ENCODE peak calls at places on chromosomes 4 and X, in four cellular contexts. One of them, this sample, is unnamed.

GRCh38 chr4:140252144-140252741 is 98.3 kb upstream of the MAML3 start:
- DNase-seq in uterus: peak
- DNase-seq in left ventricle myocardium inferior: no peak
- DNase-seq in osteocyte: no peak
- DNase-seq in this sample: peak

GRCh38 chrX:19593684-19594083 is 78.4 kb upstream of the MAP3K15 start:
- DNase-seq in uterus: no peak
- DNase-seq in left ventricle myocardium inferior: no peak
- DNase-seq in osteocyte: no peak
- DNase-seq in this sample: no peak

GRCh38 chrX:115592997-115593734 is 32.2 kb downstream of the PLS3 start:
- DNase-seq in uterus: no peak
- DNase-seq in left ventricle myocardium inferior: no peak
- DNase-seq in osteocyte: no peak
- DNase-seq in this sample: no peak

GRCh38 chr4:155705664-155706063 is 39.0 kb downstream of the GUCY1A1 start:
- DNase-seq in uterus: no peak
- DNase-seq in left ventricle myocardium inferior: no peak
- DNase-seq in osteocyte: no peak
- DNase-seq in this sample: no peak

GRCh38 chrX:57918750-57919436 is 8.6 kb upstream of the ZXDA start:
- DNase-seq in uterus: no peak
- DNase-seq in left ventricle myocardium inferior: peak
- DNase-seq in osteocyte: no peak
- DNase-seq in this sample: peak

GRCh38 chr4:16862688-16863087 is 35.8 kb downstream of the LDB2 start:
- DNase-seq in uterus: peak
- DNase-seq in left ventricle myocardium inferior: no peak
- DNase-seq in osteocyte: no peak
- DNase-seq in this sample: no peak

GRCh38 chrX:103742339-103742738 is 31.6 kb downstream of the TMEM31 start:
- DNase-seq in uterus: no peak
- DNase-seq in left ventricle myocardium inferior: no peak
- DNase-seq in osteocyte: no peak
- DNase-seq in this sample: no peak

GRCh38 chr4:55175779-55176231 is 50.4 kb upstream of the KDR start:
- DNase-seq in uterus: no peak
- DNase-seq in left ventricle myocardium inferior: no peak
- DNase-seq in osteocyte: no peak
- DNase-seq in this sample: no peak

GRCh38 chr4:22877653-22878052 is 184.9 kb downstream of the GBA3 start:
- DNase-seq in uterus: no peak
- DNase-seq in left ventricle myocardium inferior: no peak
- DNase-seq in osteocyte: no peak
- DNase-seq in this sample: no peak

GRCh38 chrX:6448003-6448402 is 86.9 kb downstream of the VCX3A start:
- DNase-seq in uterus: no peak
- DNase-seq in left ventricle myocardium inferior: no peak
- DNase-seq in osteocyte: no peak
- DNase-seq in this sample: no peak

GRCh38 chr4:86592553-86593249 is 1.4 kb upstream of the PTPN13 start:
- DNase-seq in uterus: no peak
- DNase-seq in left ventricle myocardium inferior: no peak
- DNase-seq in osteocyte: no peak
- DNase-seq in this sample: no peak

GRCh38 chrX:34580069-34580468 is 77.0 kb downstream of the TMEM47 start:
- DNase-seq in uterus: no peak
- DNase-seq in left ventricle myocardium inferior: no peak
- DNase-seq in osteocyte: no peak
- DNase-seq in this sample: no peak

DNA sequence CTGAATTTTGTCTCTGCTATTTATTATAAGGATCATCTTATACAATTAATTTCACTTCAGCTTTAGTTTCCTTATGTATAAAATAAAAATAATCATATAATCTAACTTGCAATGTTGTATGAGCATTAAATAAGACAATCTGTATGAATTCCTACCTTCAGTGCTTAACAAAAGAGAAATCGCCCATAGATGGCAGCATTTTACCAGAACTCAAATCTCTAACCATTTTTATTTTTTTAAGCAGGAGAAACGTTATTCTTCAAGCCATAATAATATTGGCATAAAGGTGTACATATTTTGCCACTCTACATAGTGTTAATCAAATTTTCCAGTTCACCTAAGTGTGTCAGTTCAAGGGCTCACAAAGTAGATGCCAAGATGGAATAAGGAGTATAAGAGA is 78.8 kb downstream of the TMEM47 start:
- DNase-seq in uterus: no peak
- DNase-seq in left ventricle myocardium inferior: no peak
- DNase-seq in osteocyte: no peak
- DNase-seq in this sample: no peak
- TF ChIP-seq CTCF in uterus: peak
- TF ChIP-seq CTCF in left ventricle myocardium inferior: peak
- TF ChIP-seq CTCF in osteocyte: peak
- TF ChIP-seq CTCF in this sample: peak

GRCh38 chrX:76127341-76127740 is 45.5 kb upstream of the PBDC1 start:
- DNase-seq in uterus: no peak
- DNase-seq in left ventricle myocardium inferior: no peak
- DNase-seq in osteocyte: no peak
- DNase-seq in this sample: no peak
- TF ChIP-seq CTCF in uterus: no peak
- TF ChIP-seq CTCF in left ventricle myocardium inferior: no peak
- TF ChIP-seq CTCF in osteocyte: no peak
- TF ChIP-seq CTCF in this sample: peak

DNA sequence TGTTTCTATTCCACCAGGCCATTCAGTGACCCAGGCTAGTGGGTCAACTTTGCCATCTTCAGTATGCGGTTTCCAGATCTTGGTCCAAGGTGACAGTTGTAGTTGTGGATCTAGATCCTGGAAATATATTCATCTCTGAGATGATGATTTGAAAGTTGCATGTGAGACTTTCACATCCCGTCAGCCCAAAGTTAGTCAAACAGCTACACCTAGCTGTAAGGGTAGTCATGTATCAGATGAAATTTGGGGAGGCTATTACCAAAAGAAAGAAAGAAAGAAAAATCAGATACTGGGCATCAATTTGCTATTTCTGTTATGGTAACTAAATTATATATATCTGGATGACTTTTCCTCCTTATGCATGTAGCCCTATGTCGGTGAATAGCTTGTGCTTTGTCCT is 259.4 kb upstream of the ARX start:
- DNase-seq in uterus: no peak
- DNase-seq in left ventricle myocardium inferior: no peak
- DNase-seq in osteocyte: no peak
- DNase-seq in this sample: no peak
- TF ChIP-seq CTCF in uterus: no peak
- TF ChIP-seq CTCF in left ventricle myocardium inferior: no peak
- TF ChIP-seq CTCF in osteocyte: no peak
- TF ChIP-seq CTCF in this sample: no peak

GRCh38 chr4:154314248-154314647 is 177.4 kb downstream of the DCHS2 start:
- DNase-seq in uterus: no peak
- DNase-seq in left ventricle myocardium inferior: no peak
- DNase-seq in osteocyte: no peak
- DNase-seq in this sample: no peak
- TF ChIP-seq CTCF in uterus: no peak
- TF ChIP-seq CTCF in left ventricle myocardium inferior: no peak
- TF ChIP-seq CTCF in osteocyte: peak
- TF ChIP-seq CTCF in this sample: peak